ENCODE peak calls at places on chromosomes 2 and 18, in six cellular contexts. Q is pulmonary artery endothelial cell; N is NB4; J is ELR; G is activated T-cell treated with anti-CD3 and anti-CD28 coated beads for 1 hour; I is CD8-positive, alpha-beta T cell. K is an unnamed sample.
A peak's percentile ranks its signal among the peaks of the same experiment; 100 is the strongest.

GRCh38 chr18:36441872-36442271 is 144.4 kb downstream of the FHOD3 start:
- DNase-seq in Q (no peak), N (no peak), J (peak; percentile 55), G (no peak), I (no peak), K (no peak)

GRCh38 chr2:203891474-203891873 is 23.9 kb downstream of the CTLA4 start:
- DNase-seq in Q (no peak), N (peak; percentile 60), J (peak; percentile 27), G (no peak), I (no peak), K (no peak)

GRCh38 chr2:219384872-219385271 is 2.8 kb downstream of the DNPEP start:
- DNase-seq in Q (no peak), N (no peak), J (no peak), G (no peak), I (no peak), K (no peak)

GRCh38 chr2:41907716-41908328 is 140.0 kb upstream of the PKDCC start:
- DNase-seq in Q (no peak), N (no peak), J (peak; percentile 35), G (no peak), I (no peak), K (no peak)

GRCh38 chr2:83873110-83873509 is 586.0 kb downstream of the SUCLG1 start:
- DNase-seq in Q (no peak), N (no peak), J (no peak), G (no peak), I (no peak), K (no peak)

GRCh38 chr18:42976869-42977268 is 138.6 kb downstream of the RIT2 start:
- DNase-seq in Q (no peak), N (no peak), J (no peak), G (no peak), I (no peak), K (no peak)

GRCh38 chr2:25340340-25340886 is 1.3 kb downstream of the DNMT3A start:
- DNase-seq in Q (no peak), N (peak; percentile 36), J (no peak), G (no peak), I (no peak), K (no peak)

GRCh38 chr2:189142893-189143759 is 36.4 kb downstream of the COL5A2 start:
- DNase-seq in Q (no peak), N (peak; percentile 63), J (peak; percentile 80), G (peak; percentile 11), I (peak; percentile 4), K (peak; percentile 31)

GRCh38 chr18:49249523-49249922 is 210.9 kb downstream of the DYM start:
- DNase-seq in Q (peak; percentile 35), N (peak; percentile 86), J (peak; percentile 93), G (no peak), I (no peak), K (no peak)

GRCh38 chr2:159090514-159091201 is 122.2 kb downstream of the TANC1 start:
- DNase-seq in Q (no peak), N (no peak), J (peak; percentile 53), G (no peak), I (no peak), K (no peak)

GRCh38 chr2:226791487-226792081 is 8.0 kb downstream of the IRS1 start:
- DNase-seq in Q (no peak), N (peak; percentile 91), J (peak; percentile 88), G (peak; percentile 87), I (peak; percentile 85), K (peak; percentile 89)

GRCh38 chr2:128381001-128381938 is 62.6 kb upstream of the HS6ST1 start:
- DNase-seq in Q (no peak), N (no peak), J (no peak), G (no peak), I (no peak), K (no peak)

GRCh38 chr18:74418023-74418422 is 39.1 kb downstream of the DIPK1C start:
- DNase-seq in Q (no peak), N (no peak), J (no peak), G (no peak), I (no peak), K (no peak)

GRCh38 chr2:163698857-163699256 is 37.0 kb downstream of the FIGN start:
- DNase-seq in Q (no peak), N (no peak), J (no peak), G (no peak), I (no peak), K (no peak)

GRCh38 chr2:11753886-11754704 is 7.7 kb downstream of the LPIN1 start:
- DNase-seq in Q (no peak), N (peak; percentile 69), J (peak; percentile 71), G (peak; percentile 43), I (no peak), K (peak; percentile 54)

GRCh38 chr2:189254268-189254883 is 74.8 kb upstream of the COL5A2 start:
- DNase-seq in Q (no peak), N (no peak), J (peak; percentile 66), G (no peak), I (no peak), K (no peak)

GRCh38 chr18:69757733-69758132 is 189.9 kb downstream of the CD226 start:
- DNase-seq in Q (no peak), N (no peak), J (peak; percentile 25), G (no peak), I (no peak), K (no peak)

GRCh38 chr2:95024960-95025405 is 525 bp upstream of the MAL start:
- DNase-seq in Q (no peak), N (no peak), J (no peak), G (no peak), I (no peak), K (peak; percentile 28)

GRCh38 chr2:120403676-120404075 is 57.7 kb downstream of the INHBB start:
- DNase-seq in Q (no peak), N (no peak), J (peak; percentile 19), G (no peak), I (no peak), K (no peak)

GRCh38 chr2:225010804-225011203 is 31.5 kb downstream of the DOCK10 start:
- DNase-seq in Q (peak; percentile 26), N (no peak), J (peak; percentile 96), G (no peak), I (no peak), K (no peak)

GRCh38 chr18:65788373-65788772 is 37.6 kb downstream of the CDH7 start:
- DNase-seq in Q (no peak), N (no peak), J (no peak), G (no peak), I (no peak), K (no peak)

GRCh38 chr18:30889582-30890301 is 152.8 kb downstream of the DSC3 start:
- DNase-seq in Q (no peak), N (peak; percentile 23), J (peak; percentile 69), G (no peak), I (no peak), K (no peak)

GRCh38 chr2:85924522-85924921 is 35.7 kb upstream of the ST3GAL5 start:
- DNase-seq in Q (no peak), N (no peak), J (peak; percentile 61), G (no peak), I (no peak), K (no peak)

GRCh38 chr18:9842446-9842845 is 43.3 kb upstream of the TXNDC2 start:
- DNase-seq in Q (no peak), N (no peak), J (no peak), G (no peak), I (no peak), K (no peak)

GRCh38 chr2:25362564-25363145 is 20.9 kb upstream of the DNMT3A start:
- DNase-seq in Q (no peak), N (peak; percentile 79), J (no peak), G (peak; percentile 43), I (no peak), K (peak; percentile 33)

GRCh38 chr2:107325983-107326786 is 440.2 kb upstream of the ST6GAL2 start:
- DNase-seq in Q (no peak), N (no peak), J (no peak), G (no peak), I (no peak), K (no peak)

GRCh38 chr18:52897611-52898010 is 557.6 kb downstream of the DCC start:
- DNase-seq in Q (no peak), N (no peak), J (no peak), G (no peak), I (no peak), K (no peak)

GRCh38 chr2:96485350-96485749 is 19.8 kb downstream of the NEURL3 start:
- DNase-seq in Q (no peak), N (no peak), J (no peak), G (no peak), I (no peak), K (no peak)

GRCh38 chr2:142031656-142032055 is 99.2 kb downstream of the LRP1B start:
- DNase-seq in Q (no peak), N (no peak), J (no peak), G (no peak), I (no peak), K (no peak)

GRCh38 chr2:71683070-71683469 is 229.7 kb downstream of the DYSF start:
- DNase-seq in Q (no peak), N (no peak), J (no peak), G (no peak), I (no peak), K (no peak)

GRCh38 chr2:240594511-240595380 is 8.2 kb downstream of the CAPN10 start:
- DNase-seq in Q (no peak), N (no peak), J (no peak), G (no peak), I (no peak), K (peak; percentile 30)

GRCh38 chr18:7272268-7273049 is 41.6 kb downstream of the LRRC30 start:
- DNase-seq in Q (peak; percentile 62), N (peak; percentile 59), J (peak; percentile 70), G (no peak), I (no peak), K (no peak)

GRCh38 chr2:238873401-238873801 is 25.5 kb downstream of the TWIST2 start:
- DNase-seq in Q (no peak), N (no peak), J (no peak), G (no peak), I (no peak), K (no peak)

GRCh38 chr2:240351088-240351741 is 84.2 kb upstream of the GPC1 start:
- DNase-seq in Q (no peak), N (no peak), J (no peak), G (no peak), I (no peak), K (no peak)

GRCh38 chr2:26649322-26649721 is 8.2 kb upstream of the CIB4 start:
- DNase-seq in Q (no peak), N (no peak), J (no peak), G (no peak), I (no peak), K (no peak)

GRCh38 chr2:240820014-240820606 is at the start of gene KIF1A:
- DNase-seq in Q (no peak), N (no peak), J (no peak), G (no peak), I (no peak), K (no peak)